ENCODE peak calls at places on chromosome 21, in eight cellular contexts. E, N, D, S, A, X, P and Q are unnamed samples.

GRCh38 chr21:37128069-37128468 is 55.0 kb downstream of the TTC3 start:
- DNase-seq in E (no peak), P (no peak), X (no peak), N (no peak), D (no peak), S (peak; percentile 47), A (no peak), Q (no peak)

GRCh38 chr21:35509004-35509704 is 460.1 kb upstream of the RUNX1 start:
- DNase-seq in N (no peak), X (no peak), S (no peak), P (peak; percentile 24), E (no peak), A (no peak), D (peak; percentile 35), Q (no peak)

GRCh38 chr21:46581780-46582307 is 23.0 kb downstream of the S100B start:
- DNase-seq in A (no peak), S (no peak), E (no peak), N (no peak), X (no peak), D (no peak), P (no peak), Q (no peak)

GRCh38 chr21:46637952-46638746 is 2.7 kb downstream of the PRMT2 start:
- DNase-seq in X (no peak), P (no peak), A (no peak), S (no peak), D (no peak), N (no peak), E (no peak), Q (no peak)

GRCh38 chr21:45908536-45909237 is 72.9 kb upstream of the COL6A1 start:
- DNase-seq in N (no peak), X (no peak), E (no peak), D (no peak), S (no peak), A (no peak), P (no peak), Q (no peak)

GRCh38 chr21:36860736-36861594 is 105.5 kb downstream of the HLCS start:
- DNase-seq in N (no peak), P (no peak), A (no peak), S (peak; percentile 47), E (no peak), X (peak; percentile 29), D (no peak), Q (no peak)

GRCh38 chr21:14058566-14058965 is 152.2 kb downstream of the LIPI start:
- DNase-seq in P (no peak), N (no peak), D (no peak), E (no peak), X (no peak), S (no peak), A (no peak), Q (no peak)

GRCh38 chr21:46124926-46125845 is 27.3 kb downstream of the COL6A2 start:
- DNase-seq in D (peak; percentile 16), E (peak; percentile 7), P (peak; percentile 5), N (peak; percentile 25), X (no peak), A (no peak), S (no peak), Q (peak; percentile 5)

GRCh38 chr21:36676039-36676950 is 22.6 kb upstream of the SIM2 start:
- DNase-seq in E (no peak), X (no peak), A (peak; percentile 24), N (no peak), D (no peak), P (no peak), S (no peak), Q (no peak)

GRCh38 chr21:26844258-26845065 is 747 bp downstream of the ADAMTS1 start:
- DNase-seq in X (no peak), E (peak; percentile 56), N (peak; percentile 50), D (peak; percentile 54), A (peak; percentile 44), S (no peak), P (peak; percentile 68), Q (no peak)

GRCh38 chr21:18840239-18840638 is 436.7 kb upstream of the TMPRSS15 start:
- DNase-seq in A (no peak), P (no peak), X (no peak), N (peak; percentile 52), D (no peak), E (no peak), S (no peak), Q (no peak)

GRCh38 chr21:14600569-14601308 is 54.6 kb upstream of the SAMSN1 start:
- DNase-seq in A (no peak), X (no peak), S (no peak), E (no peak), P (no peak), D (no peak), N (no peak), Q (no peak)

GRCh38 chr21:41630249-41630648 is 122.3 kb upstream of the TMPRSS2 start:
- DNase-seq in P (no peak), S (peak; percentile 87), X (peak; percentile 89), D (no peak), N (no peak), A (no peak), E (no peak), Q (no peak)

GRCh38 chr21:35254006-35254751 is 205.1 kb upstream of the RUNX1 start:
- DNase-seq in S (no peak), N (no peak), A (no peak), X (peak; percentile 60), P (no peak), E (no peak), D (no peak), Q (no peak)

GRCh38 chr21:14773777-14774345 is 227.7 kb upstream of the SAMSN1 start:
- DNase-seq in P (peak; percentile 21), X (no peak), D (peak; percentile 66), E (peak; percentile 78), N (peak; percentile 68), A (peak; percentile 23), S (peak; percentile 2), Q (peak; percentile 18)

GRCh38 chr21:35578831-35579470 is 481.4 kb downstream of the SETD4 start:
- DNase-seq in N (no peak), D (no peak), E (no peak), S (no peak), X (no peak), A (no peak), P (no peak), Q (no peak)

GRCh38 chr21:14977814-14978213 is 87.0 kb downstream of the NRIP1 start:
- DNase-seq in N (no peak), E (no peak), P (no peak), D (no peak), A (no peak), X (no peak), S (no peak), Q (no peak)

GRCh38 chr21:41295721-41296254 is 20.8 kb upstream of the FAM3B start:
- DNase-seq in E (no peak), X (no peak), N (no peak), A (no peak), P (no peak), D (no peak), S (peak; percentile 13), Q (no peak)

GRCh38 chr21:37139902-37140301 is 66.8 kb downstream of the TTC3 start:
- DNase-seq in S (no peak), X (no peak), P (no peak), D (no peak), N (no peak), A (peak; percentile 81), E (no peak), Q (no peak)

DNA sequence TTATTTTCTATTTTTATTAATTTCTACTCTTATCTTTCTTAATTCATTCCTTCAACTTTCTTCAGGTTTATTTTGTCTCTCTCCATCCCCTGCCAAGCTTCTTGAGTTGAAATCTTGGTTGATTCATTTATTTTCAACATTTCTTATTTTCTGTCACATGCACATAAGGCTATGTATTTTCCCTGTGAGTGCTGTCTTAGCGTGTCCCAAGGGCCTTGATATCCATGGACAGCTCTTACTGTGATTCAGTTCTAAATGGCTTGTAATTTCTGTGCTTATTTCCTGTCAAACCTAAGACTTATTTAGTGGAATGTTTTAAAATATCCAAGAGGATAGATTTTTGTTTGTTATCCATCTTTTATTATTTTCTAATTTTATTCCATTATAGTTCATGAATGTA is 36.8 kb upstream of the SCAF4 start:
- DNase-seq in N (no peak), P (no peak), A (no peak), E (no peak), X (no peak), D (no peak), S (no peak), Q (no peak)
- H3K9me3 ChIP-seq in N (no peaks in the 10 kb centered on the region), P (no peaks in the 10 kb centered on the region), A (peaks cover 11% of the 10 kb centered on the region), E (no peaks in the 10 kb centered on the region), X (no peaks in the 10 kb centered on the region), D (no peaks in the 10 kb centered on the region), S (no peaks in the 10 kb centered on the region), Q (no peaks in the 10 kb centered on the region)

DNA sequence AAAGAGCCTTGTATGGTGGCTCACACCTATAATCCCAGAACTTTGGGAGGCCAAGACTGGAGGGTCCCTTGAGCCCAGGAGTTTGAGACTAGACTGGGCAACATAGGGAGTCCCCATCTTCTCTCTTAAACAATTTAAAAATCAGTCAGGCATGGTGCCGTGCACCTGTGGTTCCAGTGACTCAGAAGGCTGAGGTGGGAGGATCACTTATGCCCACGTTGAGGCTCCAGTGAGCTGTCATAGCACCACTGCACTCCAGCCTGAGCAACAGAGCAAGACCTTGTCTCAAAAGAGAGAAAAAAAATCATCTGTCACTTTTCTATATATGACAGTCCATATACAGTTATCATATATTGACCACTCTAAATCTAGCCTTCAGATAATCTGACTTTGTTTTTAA is 658.3 kb downstream of the LTN1 start:
- DNase-seq in P (no peak), E (no peak), X (no peak), N (no peak), D (no peak), S (no peak), A (no peak), Q (no peak)
- H3K9me3 ChIP-seq in P (no peaks in the 10 kb centered on the region), E (no peaks in the 10 kb centered on the region), X (no peaks in the 10 kb centered on the region), N (peaks cover 10% of the 10 kb centered on the region), D (no peaks in the 10 kb centered on the region), S (no peaks in the 10 kb centered on the region), A (no peaks in the 10 kb centered on the region), Q (no peaks in the 10 kb centered on the region)

DNA sequence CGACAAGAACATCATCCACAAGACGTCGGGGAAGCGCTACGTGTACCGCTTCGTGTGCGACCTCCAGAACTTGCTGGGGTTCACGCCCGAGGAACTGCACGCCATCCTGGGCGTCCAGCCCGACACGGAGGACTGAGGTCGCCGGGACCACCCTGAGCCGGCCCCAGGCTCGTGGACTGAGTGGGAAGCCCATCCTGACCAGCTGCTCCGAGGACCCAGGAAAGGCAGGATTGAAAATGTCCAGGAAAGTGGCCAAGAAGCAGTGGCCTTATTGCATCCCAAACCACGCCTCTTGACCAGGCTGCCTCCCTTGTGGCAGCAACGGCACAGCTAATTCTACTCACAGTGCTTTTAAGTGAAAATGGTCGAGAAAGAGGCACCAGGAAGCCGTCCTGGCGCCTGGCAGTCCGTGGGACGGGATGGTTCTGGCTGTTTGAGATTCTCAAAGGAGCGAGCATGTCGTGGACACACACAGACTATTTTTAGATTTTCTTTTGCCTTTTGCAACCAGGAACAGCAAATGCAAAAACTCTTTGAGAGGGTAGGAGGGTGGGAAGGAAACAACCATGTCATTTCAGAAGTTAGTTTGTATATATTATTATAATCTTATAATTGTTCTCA is 17.1 kb downstream of the ETS2 start:
- DNase-seq in D (no peak), N (no peak), S (no peak), E (no peak), P (peak; percentile 34), A (no peak), X (no peak), Q (no peak)
- H3K9me3 ChIP-seq in D (no peaks in the 10 kb centered on the region), N (no peaks in the 10 kb centered on the region), S (no peaks in the 10 kb centered on the region), E (no peaks in the 10 kb centered on the region), P (no peaks in the 10 kb centered on the region), A (no peaks in the 10 kb centered on the region), X (peaks cover 7% of the 10 kb centered on the region), Q (no peaks in the 10 kb centered on the region)

DNA sequence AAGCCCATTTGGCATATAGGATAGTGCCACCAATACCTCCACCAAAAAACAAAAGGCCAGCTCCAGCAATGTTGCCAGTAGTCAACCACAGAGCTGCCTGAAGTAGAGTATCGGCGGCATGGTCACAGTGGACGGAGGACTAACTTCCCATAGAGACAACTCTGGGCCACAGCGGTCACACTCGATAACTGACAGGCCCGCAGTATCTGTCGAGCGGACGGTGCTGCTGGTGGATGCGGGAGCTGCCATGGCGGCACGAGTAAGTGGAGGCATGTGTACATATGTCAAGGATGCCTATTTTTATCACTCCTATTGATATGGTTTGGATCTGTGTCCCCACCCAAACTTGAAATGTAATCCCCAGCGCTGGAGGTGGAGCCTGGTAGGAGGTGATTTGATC is 4.1 kb downstream of the KRTAP12-1 start:
- DNase-seq in D (no peak), P (no peak), E (no peak), A (no peak), N (peak; percentile 12), S (no peak), X (no peak), Q (no peak)
- H3K9me3 ChIP-seq in D (peaks cover 10% of the 10 kb centered on the region), P (no peaks in the 10 kb centered on the region), E (no peaks in the 10 kb centered on the region), A (no peaks in the 10 kb centered on the region), N (no peaks in the 10 kb centered on the region), S (no peaks in the 10 kb centered on the region), X (no peaks in the 10 kb centered on the region), Q (no peaks in the 10 kb centered on the region)